ENCODE peak calls at places on chromosome 2, in eight cellular contexts. One of them, this sample, is unnamed. For H3K9me3, the result is how much of the 10 kb centered on the place peaks cover.

GRCh38 chr2:31097962-31098361 is 40.3 kb downstream of the GALNT14 start:
- DNase-seq in transverse colon: no peak
- DNase-seq in endothelial cell of umbilical vein: no peak
- DNase-seq in upper lobe of right lung: no peak
- DNase-seq in fibroblast of lung: no peak
- DNase-seq in uterus: no peak
- DNase-seq in BE2C: no peak
- DNase-seq in Peyer's patch: no peak
- DNase-seq in this sample: no peak

GRCh38 chr2:159035790-159036411 is 67.5 kb downstream of the TANC1 start:
- DNase-seq in transverse colon: peak
- DNase-seq in endothelial cell of umbilical vein: peak
- DNase-seq in upper lobe of right lung: no peak
- DNase-seq in fibroblast of lung: peak
- DNase-seq in uterus: no peak
- DNase-seq in BE2C: peak
- DNase-seq in Peyer's patch: peak
- DNase-seq in this sample: peak

GRCh38 chr2:64989982-64990614 is 899 bp downstream of the SLC1A4 start:
- DNase-seq in transverse colon: peak
- DNase-seq in endothelial cell of umbilical vein: peak
- DNase-seq in upper lobe of right lung: no peak
- DNase-seq in fibroblast of lung: no peak
- DNase-seq in uterus: peak
- DNase-seq in BE2C: no peak
- DNase-seq in Peyer's patch: peak
- DNase-seq in this sample: no peak

GRCh38 chr2:70901235-70902066 is 34.2 kb upstream of the ATP6V1B1 start:
- DNase-seq in transverse colon: no peak
- DNase-seq in endothelial cell of umbilical vein: peak
- DNase-seq in upper lobe of right lung: no peak
- DNase-seq in fibroblast of lung: peak
- DNase-seq in uterus: no peak
- DNase-seq in BE2C: peak
- DNase-seq in Peyer's patch: no peak
- DNase-seq in this sample: no peak

GRCh38 chr2:85892216-85892944 is 3.6 kb upstream of the ST3GAL5 start:
- DNase-seq in transverse colon: no peak
- DNase-seq in endothelial cell of umbilical vein: no peak
- DNase-seq in upper lobe of right lung: no peak
- DNase-seq in fibroblast of lung: no peak
- DNase-seq in uterus: no peak
- DNase-seq in BE2C: no peak
- DNase-seq in Peyer's patch: no peak
- DNase-seq in this sample: no peak

GRCh38 chr2:152407806-152408205 is 72.8 kb downstream of the FMNL2 start:
- DNase-seq in transverse colon: no peak
- DNase-seq in endothelial cell of umbilical vein: no peak
- DNase-seq in upper lobe of right lung: no peak
- DNase-seq in fibroblast of lung: no peak
- DNase-seq in uterus: no peak
- DNase-seq in BE2C: no peak
- DNase-seq in Peyer's patch: no peak
- DNase-seq in this sample: no peak

GRCh38 chr2:216987176-216987809 is 127.4 kb upstream of the TNP1 start:
- DNase-seq in transverse colon: no peak
- DNase-seq in endothelial cell of umbilical vein: no peak
- DNase-seq in upper lobe of right lung: no peak
- DNase-seq in fibroblast of lung: no peak
- DNase-seq in uterus: peak
- DNase-seq in BE2C: no peak
- DNase-seq in Peyer's patch: no peak
- DNase-seq in this sample: no peak

GRCh38 chr2:20434588-20435294 is 12.1 kb upstream of the RHOB start:
- DNase-seq in transverse colon: peak
- DNase-seq in endothelial cell of umbilical vein: no peak
- DNase-seq in upper lobe of right lung: no peak
- DNase-seq in fibroblast of lung: no peak
- DNase-seq in uterus: no peak
- DNase-seq in BE2C: no peak
- DNase-seq in Peyer's patch: no peak
- DNase-seq in this sample: no peak

GRCh38 chr2:212114489-212114888 is 424.1 kb downstream of the ERBB4 start:
- DNase-seq in transverse colon: no peak
- DNase-seq in endothelial cell of umbilical vein: no peak
- DNase-seq in upper lobe of right lung: no peak
- DNase-seq in fibroblast of lung: no peak
- DNase-seq in uterus: no peak
- DNase-seq in BE2C: no peak
- DNase-seq in Peyer's patch: no peak
- DNase-seq in this sample: no peak

GRCh38 chr2:107001964-107002696 is 116.2 kb upstream of the ST6GAL2 start:
- DNase-seq in transverse colon: no peak
- DNase-seq in endothelial cell of umbilical vein: no peak
- DNase-seq in upper lobe of right lung: no peak
- DNase-seq in fibroblast of lung: peak
- DNase-seq in uterus: no peak
- DNase-seq in BE2C: no peak
- DNase-seq in Peyer's patch: no peak
- DNase-seq in this sample: no peak

GRCh38 chr2:217286833-217287232 is 427.0 kb upstream of the TNP1 start:
- DNase-seq in transverse colon: no peak
- DNase-seq in endothelial cell of umbilical vein: no peak
- DNase-seq in upper lobe of right lung: no peak
- DNase-seq in fibroblast of lung: peak
- DNase-seq in uterus: no peak
- DNase-seq in BE2C: no peak
- DNase-seq in Peyer's patch: no peak
- DNase-seq in this sample: no peak

GRCh38 chr2:68994864-68995263 is 18.1 kb upstream of the ANTXR1 start:
- DNase-seq in transverse colon: no peak
- DNase-seq in endothelial cell of umbilical vein: no peak
- DNase-seq in upper lobe of right lung: no peak
- DNase-seq in fibroblast of lung: peak
- DNase-seq in uterus: peak
- DNase-seq in BE2C: no peak
- DNase-seq in Peyer's patch: no peak
- DNase-seq in this sample: no peak

GRCh38 chr2:196987654-196988364 is 61.3 kb upstream of the PGAP1 start:
- DNase-seq in transverse colon: no peak
- DNase-seq in endothelial cell of umbilical vein: peak
- DNase-seq in upper lobe of right lung: no peak
- DNase-seq in fibroblast of lung: peak
- DNase-seq in uterus: peak
- DNase-seq in BE2C: peak
- DNase-seq in Peyer's patch: no peak
- DNase-seq in this sample: no peak

GRCh38 chr2:10954856-10955818 is 43.4 kb downstream of the KCNF1 start:
- DNase-seq in transverse colon: no peak
- DNase-seq in endothelial cell of umbilical vein: no peak
- DNase-seq in upper lobe of right lung: no peak
- DNase-seq in fibroblast of lung: peak
- DNase-seq in uterus: no peak
- DNase-seq in BE2C: no peak
- DNase-seq in Peyer's patch: no peak
- DNase-seq in this sample: no peak

GRCh38 chr2:219521066-219521880 is 7.0 kb downstream of the ASIC4 start:
- DNase-seq in transverse colon: peak
- DNase-seq in endothelial cell of umbilical vein: no peak
- DNase-seq in upper lobe of right lung: no peak
- DNase-seq in fibroblast of lung: peak
- DNase-seq in uterus: no peak
- DNase-seq in BE2C: peak
- DNase-seq in Peyer's patch: no peak
- DNase-seq in this sample: peak

GRCh38 chr2:48220463-48220862 is 309.5 kb upstream of the STON1 start:
- DNase-seq in transverse colon: no peak
- DNase-seq in endothelial cell of umbilical vein: no peak
- DNase-seq in upper lobe of right lung: no peak
- DNase-seq in fibroblast of lung: no peak
- DNase-seq in uterus: no peak
- DNase-seq in BE2C: no peak
- DNase-seq in Peyer's patch: no peak
- DNase-seq in this sample: no peak

GRCh38 chr2:215702116-215702905 is 266.4 kb upstream of the FN1 start:
- DNase-seq in transverse colon: no peak
- DNase-seq in endothelial cell of umbilical vein: no peak
- DNase-seq in upper lobe of right lung: no peak
- DNase-seq in fibroblast of lung: no peak
- DNase-seq in uterus: no peak
- DNase-seq in BE2C: no peak
- DNase-seq in Peyer's patch: no peak
- DNase-seq in this sample: no peak

GRCh38 chr2:166593403-166593802 is 99.4 kb upstream of the SCN7A start:
- DNase-seq in transverse colon: no peak
- DNase-seq in endothelial cell of umbilical vein: peak
- DNase-seq in upper lobe of right lung: no peak
- DNase-seq in fibroblast of lung: peak
- DNase-seq in uterus: no peak
- DNase-seq in BE2C: no peak
- DNase-seq in Peyer's patch: no peak
- DNase-seq in this sample: no peak

GRCh38 chr2:180175736-180176135 is 168.6 kb upstream of the CWC22 start:
- DNase-seq in transverse colon: no peak
- DNase-seq in endothelial cell of umbilical vein: no peak
- DNase-seq in upper lobe of right lung: no peak
- DNase-seq in fibroblast of lung: no peak
- DNase-seq in uterus: no peak
- DNase-seq in BE2C: no peak
- DNase-seq in Peyer's patch: no peak
- DNase-seq in this sample: no peak
- H3K4me3 ChIP-seq in transverse colon: no peak
- H3K4me3 ChIP-seq in endothelial cell of umbilical vein: no peak
- H3K4me3 ChIP-seq in upper lobe of right lung: no peak
- H3K4me3 ChIP-seq in fibroblast of lung: no peak
- H3K4me3 ChIP-seq in uterus: no peak
- H3K4me3 ChIP-seq in BE2C: no peak
- H3K4me3 ChIP-seq in Peyer's patch: no peak
- H3K4me3 ChIP-seq in this sample: no peak

DNA sequence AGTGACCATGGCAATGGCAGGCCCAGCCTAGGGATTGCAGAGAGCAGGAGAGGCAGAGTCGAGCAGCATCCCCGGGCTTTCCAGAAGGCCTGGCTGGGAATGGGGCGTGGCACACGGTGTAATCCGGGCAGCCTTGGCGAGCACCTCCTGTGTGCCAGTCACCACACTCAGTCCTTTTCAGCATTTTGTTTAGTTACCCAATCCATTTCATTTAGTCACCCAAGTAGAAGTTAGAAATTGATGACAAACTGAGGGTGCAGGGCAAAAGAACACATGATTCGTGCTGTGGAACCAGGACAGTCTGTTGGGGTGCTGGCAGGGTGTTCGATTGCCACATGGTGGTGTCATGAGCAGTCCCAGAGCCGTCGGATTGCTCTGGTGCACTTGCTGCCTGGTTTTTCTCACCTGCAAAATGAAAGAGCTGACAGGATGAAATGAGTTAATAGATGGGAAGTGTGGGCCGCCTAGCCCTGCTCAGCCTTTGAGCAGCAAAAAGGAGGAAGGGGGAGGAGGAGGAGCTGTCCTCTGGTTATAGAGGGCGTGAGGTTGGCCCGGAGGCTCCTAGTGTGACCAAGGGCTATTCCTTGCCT is 299.4 kb downstream of the AGAP1 start:
- DNase-seq in transverse colon: no peak
- DNase-seq in endothelial cell of umbilical vein: peak
- DNase-seq in upper lobe of right lung: no peak
- DNase-seq in fibroblast of lung: peak
- DNase-seq in uterus: no peak
- DNase-seq in BE2C: no peak
- DNase-seq in Peyer's patch: no peak
- DNase-seq in this sample: no peak
- TF ChIP-seq CTCF in transverse colon: no peak
- TF ChIP-seq CTCF in endothelial cell of umbilical vein: peak
- TF ChIP-seq CTCF in upper lobe of right lung: no peak
- TF ChIP-seq CTCF in fibroblast of lung: peak
- TF ChIP-seq CTCF in uterus: no peak
- TF ChIP-seq CTCF in BE2C: peak
- TF ChIP-seq CTCF in Peyer's patch: no peak
- TF ChIP-seq CTCF in this sample: peak

DNA sequence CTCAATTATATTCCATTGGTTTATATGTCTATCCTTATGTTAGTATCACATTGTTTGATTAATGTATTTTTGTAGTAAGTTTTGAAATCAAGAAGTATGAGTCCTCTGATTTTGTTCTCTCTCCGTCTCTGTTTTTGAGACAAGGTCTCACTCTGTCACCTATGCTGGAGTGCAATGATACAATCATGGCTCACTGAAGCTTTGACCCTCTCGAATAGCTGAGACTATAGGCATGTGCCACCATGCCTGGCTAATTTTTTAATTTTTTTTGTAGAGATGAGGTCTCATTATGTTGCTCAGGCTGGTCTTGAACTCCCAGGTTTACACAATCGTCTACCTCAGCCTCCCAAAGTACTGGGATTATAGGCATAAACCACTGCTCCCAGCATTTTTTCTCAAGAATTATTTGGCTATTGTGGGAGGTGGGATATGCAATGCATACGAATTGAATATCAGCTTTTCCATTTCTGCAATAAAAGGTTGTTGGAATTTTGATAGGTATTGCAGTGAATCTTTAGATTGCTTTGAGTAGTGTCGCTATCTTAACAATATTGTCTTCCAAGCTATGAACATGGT is 17.7 kb upstream of the GORASP2 start:
- DNase-seq in transverse colon: no peak
- DNase-seq in endothelial cell of umbilical vein: no peak
- DNase-seq in upper lobe of right lung: no peak
- DNase-seq in fibroblast of lung: no peak
- DNase-seq in uterus: no peak
- DNase-seq in BE2C: no peak
- DNase-seq in Peyer's patch: no peak
- DNase-seq in this sample: no peak
- H3K9me3 ChIP-seq in transverse colon: under half
- H3K9me3 ChIP-seq in endothelial cell of umbilical vein: under half
- H3K9me3 ChIP-seq in upper lobe of right lung: under half
- H3K9me3 ChIP-seq in fibroblast of lung: under half
- H3K9me3 ChIP-seq in uterus: under half
- H3K9me3 ChIP-seq in BE2C: under half
- H3K9me3 ChIP-seq in Peyer's patch: under half
- H3K9me3 ChIP-seq in this sample: under half

DNA sequence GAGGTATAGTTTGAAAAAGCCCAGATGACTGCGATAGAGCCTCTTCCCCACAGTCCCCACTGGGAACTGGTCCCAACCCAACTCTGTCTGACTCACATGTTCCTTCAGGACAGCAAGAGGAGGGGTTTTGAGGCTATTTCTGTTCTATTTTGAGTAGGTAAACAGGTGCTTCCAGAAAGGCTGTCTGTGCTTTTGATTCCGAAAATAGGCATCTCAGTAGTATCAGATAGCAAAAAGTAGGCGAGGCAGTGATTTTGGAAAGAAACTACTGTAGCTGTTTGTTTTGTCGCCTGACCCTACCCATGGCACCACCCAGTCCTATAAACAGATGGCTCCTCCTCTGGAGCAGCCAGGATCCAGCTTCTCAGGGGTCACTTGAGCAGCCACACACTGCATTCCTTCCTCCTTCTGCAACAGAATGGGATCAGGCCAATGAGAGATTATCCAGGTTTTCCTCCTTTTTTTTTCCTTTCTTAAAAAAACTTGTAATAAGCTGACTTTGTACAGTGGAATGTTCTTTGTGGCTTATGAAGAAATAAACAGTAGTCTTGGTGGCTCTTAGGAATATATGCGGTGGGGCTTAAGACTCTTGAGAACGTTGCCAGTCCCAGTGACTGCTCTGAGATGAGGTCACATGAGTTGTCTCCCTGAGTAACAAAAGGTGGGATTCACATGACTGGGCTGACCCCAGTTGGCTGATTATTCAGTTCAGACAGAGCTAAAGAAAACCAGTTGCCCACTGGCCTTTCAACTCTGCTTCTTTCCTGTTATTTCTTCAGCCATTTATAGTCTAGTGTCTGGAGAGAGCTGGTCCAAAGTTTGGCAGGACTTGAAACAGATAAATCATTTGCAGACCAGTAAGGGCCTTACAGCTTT is 98.6 kb downstream of the KCNS3 start:
- DNase-seq in transverse colon: peak
- DNase-seq in endothelial cell of umbilical vein: no peak
- DNase-seq in upper lobe of right lung: no peak
- DNase-seq in fibroblast of lung: peak
- DNase-seq in uterus: peak
- DNase-seq in BE2C: no peak
- DNase-seq in Peyer's patch: no peak
- DNase-seq in this sample: no peak
- H3K4me3 ChIP-seq in transverse colon: no peak
- H3K4me3 ChIP-seq in endothelial cell of umbilical vein: no peak
- H3K4me3 ChIP-seq in upper lobe of right lung: no peak
- H3K4me3 ChIP-seq in fibroblast of lung: peak
- H3K4me3 ChIP-seq in uterus: no peak
- H3K4me3 ChIP-seq in BE2C: no peak
- H3K4me3 ChIP-seq in Peyer's patch: no peak
- H3K4me3 ChIP-seq in this sample: no peak

This sample was measured in Caco-2.